ENCODE peak calls at places on chromosomes 4 and X, in nine cellular contexts. X is uterus; L is CD8-positive, alpha-beta T cell; J is HCT116; T is pancreas; S is K562; Y is suprapubic skin; K is astrocyte; M is NT2/D1. V is an unnamed sample.

GRCh38 chr4:63563288-63564014 is 845.8 kb downstream of the TECRL start:
- DNase-seq in K (no peak), M (no peak), X (no peak), S (no peak), L (no peak), Y (no peak), J (no peak), T (no peak), V (no peak)

GRCh38 chr4:123064390-123064789 is 142.0 kb upstream of the NUDT6 start:
- DNase-seq in J (no peak), X (no peak), S (no peak), M (no peak), K (peak; percentile 37), T (no peak), L (no peak), Y (no peak), V (no peak)

GRCh38 chr4:77652237-77652897 is 46.7 kb downstream of the CXCL13 start:
- DNase-seq in L (no peak), Y (no peak), J (no peak), X (no peak), K (no peak), T (no peak), S (no peak), M (no peak), V (no peak)

GRCh38 chr4:128810331-128810870 is 901 bp downstream of the JADE1 start:
- DNase-seq in K (peak; percentile 64), L (peak; percentile 5), T (peak; percentile 36), S (peak; percentile 65), J (peak; percentile 26), X (peak; percentile 28), Y (peak; percentile 74), M (no peak), V (no peak)

GRCh38 chr4:140098481-140099132 is 55.4 kb downstream of the MAML3 start:
- DNase-seq in X (no peak), J (peak; percentile 64), Y (no peak), M (no peak), K (peak; percentile 86), L (no peak), S (no peak), T (no peak), V (no peak)

GRCh38 chrX:14359727-14360126 is 169.6 kb upstream of the GLRA2 start:
- DNase-seq in X (no peak), Y (no peak), T (no peak), K (no peak), M (no peak), S (no peak), L (no peak), J (no peak), V (no peak)

GRCh38 chrX:74922922-74923321 is 2.3 kb downstream of the NEXMIF start:
- DNase-seq in X (no peak), Y (no peak), T (no peak), M (no peak), L (no peak), J (no peak), K (no peak), S (no peak), V (no peak)

GRCh38 chrX:101550362-101550761 is at the start of gene ARMCX1:
- DNase-seq in K (peak; percentile 67), J (no peak), X (peak; percentile 71), M (peak; percentile 28), S (no peak), Y (peak; percentile 83), T (peak; percentile 45), L (no peak), V (no peak)

GRCh38 chr4:173934201-173934600 is 349.3 kb downstream of the FBXO8 start:
- DNase-seq in L (no peak), X (no peak), T (no peak), S (no peak), J (no peak), Y (no peak), K (no peak), M (no peak), V (no peak)

GRCh38 chr4:173935622-173936405 is 347.7 kb downstream of the FBXO8 start:
- DNase-seq in X (no peak), M (no peak), J (no peak), T (no peak), K (peak; percentile 13), Y (no peak), L (no peak), S (no peak), V (no peak)

GRCh38 chr4:173940146-173940545 is 343.3 kb downstream of the FBXO8 start:
- DNase-seq in S (no peak), T (no peak), M (no peak), J (no peak), L (no peak), K (no peak), X (no peak), Y (no peak), V (no peak)

GRCh38 chr4:173934933-173935620 is 348.4 kb downstream of the FBXO8 start:
- DNase-seq in K (no peak), Y (no peak), J (no peak), X (peak; percentile 20), T (no peak), M (no peak), L (no peak), S (no peak), V (no peak)

DNA sequence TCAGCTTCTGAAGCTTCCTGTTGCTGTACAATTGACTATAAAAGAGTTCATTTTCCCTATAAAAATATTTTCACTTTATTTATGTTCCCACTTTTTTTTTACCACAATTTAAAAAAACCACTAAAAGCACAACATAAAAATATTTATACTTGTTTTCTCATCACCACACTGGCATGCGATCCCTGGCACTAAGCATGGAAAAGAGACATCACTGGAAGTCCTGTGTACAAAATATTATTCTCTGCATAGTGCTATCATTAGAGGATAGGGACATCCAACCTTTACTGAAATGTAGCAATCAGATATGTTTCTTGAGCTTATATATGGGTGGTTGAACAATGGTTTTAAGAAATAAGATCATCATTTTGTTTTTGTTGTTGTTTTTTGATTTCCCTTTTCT is 345.6 kb downstream of the FBXO8 start:
- DNase-seq in X (no peak), Y (no peak), J (no peak), L (no peak), K (no peak), S (no peak), T (no peak), M (no peak), V (no peak)
- H3K4me1 ChIP-seq in X (no peaks in the 10 kb centered on the region), Y (no peaks in the 10 kb centered on the region), J (no peaks in the 10 kb centered on the region), L (no peaks in the 10 kb centered on the region), K (no peaks in the 10 kb centered on the region), S (no peaks in the 10 kb centered on the region), T (no peaks in the 10 kb centered on the region), M (no peaks in the 10 kb centered on the region), V (no peaks in the 10 kb centered on the region)

GRCh38 chr4:41375561-41375960 is 118.8 kb downstream of the UCHL1 start:
- DNase-seq in M (no peak), J (no peak), Y (no peak), L (no peak), T (no peak), S (no peak), X (no peak), K (no peak), V (no peak)
- H3K4me1 ChIP-seq in M (no peaks in the 10 kb centered on the region), J (peaks cover 2% of the 10 kb centered on the region), Y (peaks cover 20% of the 10 kb centered on the region), L (no peaks in the 10 kb centered on the region), T (no peaks in the 10 kb centered on the region), S (no peaks in the 10 kb centered on the region), X (no peaks in the 10 kb centered on the region), K (no peaks in the 10 kb centered on the region), V (no peaks in the 10 kb centered on the region)

GRCh38 chr4:76198411-76199237 is 15.0 kb downstream of the SCARB2 start:
- DNase-seq in Y (no peak), L (no peak), M (no peak), X (peak; percentile 69), S (peak; percentile 37), K (peak; percentile 93), T (peak; percentile 74), J (no peak), V (no peak)
- H3K4me1 ChIP-seq in Y (peaks cover 78% of the 10 kb centered on the region), L (peaks cover 37% of the 10 kb centered on the region), M (no peaks in the 10 kb centered on the region), X (peaks cover 28% of the 10 kb centered on the region), S (peaks cover 4% of the 10 kb centered on the region), K (peaks cover 56% of the 10 kb centered on the region), T (peaks cover 66% of the 10 kb centered on the region), J (peaks cover 20% of the 10 kb centered on the region), V (peaks cover 21% of the 10 kb centered on the region)

GRCh38 chr4:8238061-8238511 is 31.5 kb upstream of the HTRA3 start:
- DNase-seq in Y (no peak), M (no peak), X (no peak), S (no peak), T (no peak), L (no peak), K (no peak), J (no peak), V (peak; percentile 17)
- H3K4me1 ChIP-seq in Y (peaks cover 17% of the 10 kb centered on the region), M (peaks cover 16% of the 10 kb centered on the region), X (no peaks in the 10 kb centered on the region), S (peaks cover 25% of the 10 kb centered on the region), T (no peaks in the 10 kb centered on the region), L (peaks cover 9% of the 10 kb centered on the region), K (peaks cover 5% of the 10 kb centered on the region), J (peaks cover 9% of the 10 kb centered on the region), V (peaks cover 14% of the 10 kb centered on the region)

GRCh38 chrX:129957241-129958099 is 25.0 kb upstream of the BCORL1 start:
- DNase-seq in L (peak; percentile 3), J (peak; percentile 15), Y (no peak), S (peak; percentile 80), X (peak; percentile 61), T (peak; percentile 64), M (no peak), K (peak; percentile 18), V (peak; percentile 47)
- H3K4me1 ChIP-seq in L (peaks cover 21% of the 10 kb centered on the region), J (peaks cover 24% of the 10 kb centered on the region), Y (peaks cover 15% of the 10 kb centered on the region), S (peaks cover 51% of the 10 kb centered on the region), X (no peaks in the 10 kb centered on the region), T (no peaks in the 10 kb centered on the region), M (peaks cover 6% of the 10 kb centered on the region), K (peaks cover 3% of the 10 kb centered on the region), V (peaks cover 22% of the 10 kb centered on the region)

GRCh38 chr4:126396703-126397102 is 1081.9 kb downstream of the FAT4 start:
- DNase-seq in Y (no peak), M (no peak), X (no peak), T (no peak), L (no peak), K (no peak), S (no peak), J (no peak), V (no peak)

GRCh38 chr4:126396121-126396520 is 1081.4 kb downstream of the FAT4 start:
- DNase-seq in S (no peak), X (no peak), L (no peak), T (no peak), J (no peak), K (no peak), M (no peak), Y (no peak), V (no peak)

GRCh38 chr4:126395661-126396060 is 1080.9 kb downstream of the FAT4 start:
- DNase-seq in Y (no peak), X (no peak), T (no peak), S (no peak), J (no peak), L (no peak), K (peak; percentile 29), M (no peak), V (no peak)
- H3K4me1 ChIP-seq in Y (no peaks in the 10 kb centered on the region), X (no peaks in the 10 kb centered on the region), T (no peaks in the 10 kb centered on the region), S (no peaks in the 10 kb centered on the region), J (no peaks in the 10 kb centered on the region), L (no peaks in the 10 kb centered on the region), K (no peaks in the 10 kb centered on the region), M (no peaks in the 10 kb centered on the region), V (no peaks in the 10 kb centered on the region)